ENCODE peak calls at places on chromosomes 2 and 18, in ten cellular contexts. R is HepG2, L is HCT116, F is uterus, O is body of pancreas, I is IMR-90, H is heart left ventricle, A is K562, P is ovary, E is prostate gland. M is an unnamed sample.
A peak's percentile ranks its signal among the peaks of the same experiment; 100 is the strongest.

GRCh38 chr18:37246779-37247340 is 318.7 kb downstream of the CELF4 start:
- DNase-seq in R (no peak), L (no peak), F (no peak), O (no peak), I (no peak), H (no peak), A (no peak), P (no peak), E (no peak), M (no peak)

GRCh38 chr18:49249523-49249922 is 210.9 kb downstream of the DYM start:
- DNase-seq in R (no peak), L (no peak), F (no peak), O (no peak), I (peak; percentile 88), H (no peak), A (no peak), P (no peak), E (no peak), M (no peak)

GRCh38 chr2:22904126-22904684 is 480.8 kb upstream of the KLHL29 start:
- DNase-seq in R (peak; percentile 10), L (no peak), F (peak; percentile 18), O (peak; percentile 44), I (no peak), H (peak; percentile 32), A (peak; percentile 18), P (no peak), E (no peak), M (peak; percentile 7)

GRCh38 chr2:19759880-19760279 is 141.9 kb downstream of the TTC32 start:
- DNase-seq in R (no peak), L (no peak), F (no peak), O (no peak), I (no peak), H (no peak), A (no peak), P (no peak), E (no peak), M (no peak)

GRCh38 chr18:49161627-49162026 is 210.9 kb upstream of the SMAD7 start:
- DNase-seq in R (no peak), L (no peak), F (no peak), O (no peak), I (peak; percentile 90), H (no peak), A (no peak), P (no peak), E (no peak), M (peak; percentile 10)

GRCh38 chr2:84204995-84205394 is 254.1 kb downstream of the SUCLG1 start:
- DNase-seq in R (no peak), L (no peak), F (no peak), O (no peak), I (no peak), H (no peak), A (no peak), P (no peak), E (no peak), M (no peak)

GRCh38 chr2:8030694-8031303 is 651.1 kb upstream of the ID2 start:
- DNase-seq in R (no peak), L (no peak), F (no peak), O (no peak), I (peak; percentile 11), H (no peak), A (no peak), P (no peak), E (no peak), M (no peak)

GRCh38 chr2:128813352-128814034 is 494.8 kb upstream of the HS6ST1 start:
- DNase-seq in R (no peak), L (no peak), F (no peak), O (no peak), I (no peak), H (no peak), A (no peak), P (no peak), E (no peak), M (no peak)

GRCh38 chr2:130181338-130181879 is at the start of gene SMPD4:
- DNase-seq in R (peak; percentile 96), L (peak; percentile 90), F (peak; percentile 97), O (peak; percentile 98), I (peak; percentile 93), H (peak; percentile 99), A (peak; percentile 73), P (peak; percentile 98), E (peak; percentile 96), M (peak; percentile 98)
- TF ChIP-seq POLR2A in R (peak; percentile 68), L (no peak), F (no peak), O (peak; percentile 58), I (peak; percentile 30), H (no peak), A (peak; percentile 73), P (peak; percentile 26), E (peak; percentile 37), M (peak; percentile 62)

GRCh38 chr2:230949966-230950832 is 25.2 kb upstream of the GPR55 start:
- DNase-seq in R (no peak), L (no peak), F (no peak), O (no peak), I (no peak), H (no peak), A (no peak), P (no peak), E (no peak), M (no peak)

GRCh38 chr2:230947235-230947576 is 22.2 kb upstream of the GPR55 start:
- DNase-seq in R (no peak), L (no peak), F (no peak), O (no peak), I (no peak), H (no peak), A (no peak), P (no peak), E (no peak), M (no peak)

GRCh38 chr2:230950833-230951339 is 25.8 kb upstream of the GPR55 start:
- DNase-seq in R (no peak), L (no peak), F (no peak), O (no peak), I (no peak), H (no peak), A (no peak), P (no peak), E (no peak), M (no peak)

GRCh38 chr2:230946429-230947234 is 21.6 kb upstream of the GPR55 start:
- DNase-seq in R (no peak), L (no peak), F (no peak), O (no peak), I (no peak), H (no peak), A (no peak), P (no peak), E (no peak), M (no peak)

DNA sequence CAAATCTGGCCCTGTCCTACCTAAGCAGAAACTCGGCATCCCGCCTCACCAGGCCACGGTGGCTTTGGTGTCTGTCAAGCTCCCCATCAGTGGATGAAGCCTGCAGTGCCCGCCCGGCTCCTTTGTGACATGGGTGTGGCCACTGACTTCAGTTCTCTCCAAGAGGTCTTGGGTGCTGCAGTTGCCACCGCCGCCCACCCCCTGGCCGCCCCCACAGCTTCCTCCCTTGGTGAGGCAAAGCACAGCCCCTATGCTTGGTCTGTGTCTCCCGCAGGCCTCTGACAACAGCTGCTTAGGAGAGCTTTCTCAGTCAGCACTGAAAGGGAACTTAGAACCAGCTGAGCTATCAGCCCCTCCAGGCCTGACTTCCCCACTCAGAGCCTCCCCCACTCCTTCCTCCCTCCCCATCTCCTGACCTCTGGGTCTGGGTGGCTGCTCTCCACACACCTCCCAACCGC is 22.9 kb upstream of the GPR55 start:
- DNase-seq in R (no peak), L (no peak), F (no peak), O (no peak), I (no peak), H (no peak), A (no peak), P (no peak), E (no peak), M (no peak)
- TF ChIP-seq POLR2A in R (no peak), L (no peak), F (no peak), O (no peak), I (no peak), H (no peak), A (no peak), P (no peak), E (no peak), M (no peak)

DNA sequence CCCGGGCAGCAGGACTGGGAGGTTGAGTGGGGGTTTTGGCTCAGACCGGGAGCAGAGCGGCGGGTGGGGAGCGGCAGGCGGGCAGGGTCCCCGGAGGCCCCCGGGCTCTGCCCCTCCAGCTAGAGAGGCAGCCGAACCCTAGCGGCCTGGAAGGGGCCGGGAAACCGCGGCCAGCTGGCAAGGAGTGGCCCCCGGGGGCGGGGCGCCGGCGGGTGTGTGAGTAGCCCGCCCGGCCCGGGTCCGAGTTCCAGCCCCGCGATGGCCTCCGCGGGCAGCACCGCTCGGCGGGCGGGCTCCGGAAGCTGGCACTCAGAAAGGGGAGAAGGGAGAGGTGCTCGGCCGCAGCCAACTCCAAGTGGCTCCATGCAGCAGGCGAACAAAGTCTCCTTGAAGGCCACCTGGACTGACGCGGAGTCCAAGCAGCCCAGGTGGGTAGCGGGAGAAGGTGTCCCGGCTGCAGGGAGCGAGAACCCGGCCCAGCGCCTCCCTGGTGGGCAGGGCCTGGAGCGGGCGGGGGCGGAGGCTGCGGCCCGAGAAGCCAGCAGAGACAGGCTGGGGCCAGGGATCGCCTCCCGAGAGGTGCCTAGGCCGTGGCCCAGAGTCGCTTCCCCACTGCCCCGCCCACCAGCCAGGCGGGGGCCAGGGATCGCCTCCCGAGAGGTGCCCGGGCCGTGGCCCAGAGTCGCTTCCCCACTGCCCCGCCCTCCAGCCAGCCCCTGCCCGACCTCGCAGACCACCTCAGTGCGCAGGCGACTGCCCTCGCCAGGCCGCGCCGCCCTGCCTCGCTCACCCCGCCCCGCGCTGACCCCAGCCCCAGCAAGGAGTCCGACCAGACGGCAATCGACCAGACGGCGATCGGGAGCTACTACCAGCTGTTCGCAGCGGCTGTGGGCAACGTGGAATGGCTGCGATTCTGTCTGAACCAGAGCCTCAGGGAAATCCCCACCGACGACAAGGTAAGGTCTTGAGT is at the start of gene ANKRD53:
- DNase-seq in R (no peak), L (no peak), F (peak; percentile 46), O (peak; percentile 85), I (no peak), H (peak; percentile 74), A (no peak), P (peak; percentile 76), E (peak; percentile 33), M (peak; percentile 65)
- TF ChIP-seq POLR2A in R (no peak), L (no peak), F (no peak), O (peak; percentile 64), I (no peak), H (no peak), A (no peak), P (no peak), E (no peak), M (peak; percentile 38)

GRCh38 chr2:112585400-112585799 is 991 bp downstream of the CHCHD5 start:
- DNase-seq in R (no peak), L (no peak), F (no peak), O (no peak), I (no peak), H (no peak), A (no peak), P (no peak), E (no peak), M (no peak)

GRCh38 chr2:112585873-112586477 is 1.6 kb downstream of the CHCHD5 start:
- DNase-seq in R (no peak), L (no peak), F (no peak), O (no peak), I (no peak), H (peak; percentile 32), A (no peak), P (peak; percentile 28), E (no peak), M (no peak)

GRCh38 chr2:112584891-112585250 is 462 bp downstream of the CHCHD5 start:
- DNase-seq in R (no peak), L (no peak), F (no peak), O (no peak), I (no peak), H (no peak), A (no peak), P (no peak), E (no peak), M (no peak)

GRCh38 chr2:112583497-112584133 is 794 bp upstream of the CHCHD5 start:
- DNase-seq in R (peak; percentile 75), L (peak; percentile 59), F (no peak), O (no peak), I (no peak), H (no peak), A (peak; percentile 50), P (no peak), E (peak; percentile 5), M (peak; percentile 62)

GRCh38 chr2:112584134-112584890 is at the start of gene CHCHD5:
- DNase-seq in R (peak; percentile 98), L (peak; percentile 92), F (peak; percentile 96), O (peak; percentile 98), I (peak; percentile 94), H (peak; percentile 96), A (peak; percentile 86), P (peak; percentile 94), E (peak; percentile 95), M (peak; percentile 96)
- TF ChIP-seq POLR2A in R (peak; percentile 95), L (peak; percentile 62), F (no peak), O (peak; percentile 94), I (peak; percentile 89), H (peak; percentile 53), A (peak; percentile 95), P (peak; percentile 38), E (peak; percentile 38), M (peak; percentile 92)

M was measured in erythroblast.